ENCODE peak calls at places on chromosomes 3 and 15, in nine cellular contexts. E is hepatocyte, Q is SK-N-SH, B is GM23248, O is HCT116, T is GM23338, H is MM.1S, W is neural progenitor cell, J is PC-3. Z is an unnamed sample. For H4K20me1, the result is how much of the 10 kb centered on the place peaks cover.

GRCh38 chr3:34882764-34883163 is 756.6 kb upstream of the ARPP21 start:
- DNase-seq in E (no peak), Q (peak), B (no peak), O (no peak), T (peak), H (no peak), W (no peak), J (no peak), Z (peak)

GRCh38 chr15:33907326-33907725 is 61.0 kb upstream of the CHRM5 start:
- DNase-seq in E (no peak), Q (no peak), B (peak), O (no peak), T (no peak), H (no peak), W (no peak), J (no peak), Z (no peak)

GRCh38 chr3:118628704-118629341 is 405.8 kb downstream of the IGSF11 start:
- DNase-seq in E (peak), Q (peak), B (peak), O (peak), T (peak), H (peak), W (peak), J (peak), Z (peak)

GRCh38 chr15:45234562-45235235 is 17.3 kb upstream of the SLC28A2 start:
- DNase-seq in E (no peak), Q (no peak), B (no peak), O (no peak), T (no peak), H (no peak), W (no peak), J (no peak), Z (peak)

GRCh38 chr3:157081681-157082210 is 78.2 kb downstream of the CCNL1 start:
- DNase-seq in E (peak), Q (peak), B (peak), O (peak), T (peak), H (peak), W (peak), J (peak), Z (peak)

GRCh38 chr3:98003306-98003969 is 31.2 kb upstream of the RIOX2 start:
- DNase-seq in E (no peak), Q (no peak), B (no peak), O (no peak), T (no peak), H (peak), W (no peak), J (no peak), Z (peak)

GRCh38 chr3:31508452-31509146 is 24.1 kb upstream of the STT3B start:
- DNase-seq in E (no peak), Q (no peak), B (no peak), O (no peak), T (no peak), H (no peak), W (no peak), J (no peak), Z (no peak)

GRCh38 chr15:52527898-52528464 is 699 bp downstream of the MYO5A start:
- DNase-seq in E (peak), Q (peak), B (peak), O (no peak), T (peak), H (peak), W (peak), J (peak), Z (peak)

GRCh38 chr15:76730262-76730661 is 174.9 kb downstream of the SCAPER start:
- DNase-seq in E (no peak), Q (no peak), B (peak), O (no peak), T (no peak), H (no peak), W (no peak), J (no peak), Z (no peak)

GRCh38 chr3:115691964-115692363 is 68.7 kb downstream of the GAP43 start:
- DNase-seq in E (no peak), Q (no peak), B (no peak), O (no peak), T (no peak), H (no peak), W (no peak), J (no peak), Z (no peak)
- TF ChIP-seq EZH2phosphoT487 in E (no peak), Q (no peak), B (no peak), O (no peak), T (no peak), H (no peak), W (no peak), J (no peak), Z (no peak)

DNA sequence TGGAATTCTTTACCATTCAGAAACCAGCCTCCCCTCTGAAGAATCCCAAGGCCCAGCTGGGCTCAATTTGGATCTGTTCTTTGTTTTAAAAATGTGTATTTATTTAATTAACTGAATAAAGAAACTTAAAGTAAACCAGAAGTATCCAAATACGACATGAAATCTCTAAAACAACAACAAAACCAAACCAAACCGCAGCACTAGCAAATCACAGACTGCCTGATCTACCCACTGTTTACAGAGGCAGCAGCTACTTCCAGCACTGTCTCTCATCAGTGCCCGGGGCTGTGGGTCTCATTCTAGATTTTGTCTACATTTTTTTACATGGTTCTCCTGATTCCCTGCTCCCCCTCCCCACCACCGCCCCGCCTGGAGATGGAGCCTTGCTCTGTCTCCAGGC is 2.3 kb downstream of the FLNB start:
- DNase-seq in E (peak), Q (peak), B (peak), O (no peak), T (no peak), H (no peak), W (no peak), J (no peak), Z (no peak)
- H4K20me1 ChIP-seq in E (under half), Q (under half), B (under half), O (under half), T (under half), H (under half), W (under half), J (half or more), Z (under half)

GRCh38 chr3:123660900-123661299 is 76.0 kb upstream of the HACD2 start:
- DNase-seq in E (peak), Q (peak), B (peak), O (no peak), T (no peak), H (no peak), W (no peak), J (peak), Z (no peak)
- TF ChIP-seq EZH2phosphoT487 in E (no peak), Q (no peak), B (no peak), O (no peak), T (no peak), H (no peak), W (no peak), J (no peak), Z (no peak)

GRCh38 chr15:38547255-38547997 is 17.2 kb downstream of the RASGRP1 start:
- DNase-seq in E (no peak), Q (no peak), B (peak), O (no peak), T (no peak), H (no peak), W (no peak), J (no peak), Z (no peak)
- H4K20me1 ChIP-seq in E (under half), Q (under half), B (under half), O (under half), T (under half), H (under half), W (under half), J (under half), Z (under half)

GRCh38 chr3:136311256-136311655 is 61.1 kb downstream of the PCCB start:
- DNase-seq in E (no peak), Q (no peak), B (no peak), O (no peak), T (no peak), H (no peak), W (no peak), J (no peak), Z (no peak)

DNA sequence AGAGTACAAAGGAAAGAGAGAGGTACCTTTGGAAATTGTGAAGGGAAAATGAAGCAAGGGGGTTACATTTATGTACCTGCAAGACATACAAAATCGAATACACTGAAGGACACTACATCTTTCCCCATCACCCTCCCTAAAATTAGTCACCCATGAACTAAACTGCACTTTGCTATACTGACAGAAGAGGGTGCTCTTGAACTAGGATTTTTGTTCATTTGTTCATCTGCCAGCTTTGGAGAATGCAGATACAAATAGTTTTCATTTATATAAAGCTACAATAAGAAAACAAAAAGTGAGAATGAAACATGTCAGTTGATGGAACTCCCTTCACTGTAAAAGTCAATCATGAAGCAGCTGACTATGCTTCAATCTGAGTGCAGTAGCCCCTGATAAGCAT is 55.7 kb downstream of the PCCB start:
- DNase-seq in E (no peak), Q (no peak), B (peak), O (peak), T (peak), H (peak), W (no peak), J (no peak), Z (peak)
- TF ChIP-seq EZH2phosphoT487 in E (no peak), Q (no peak), B (no peak), O (no peak), T (no peak), H (no peak), W (no peak), J (no peak), Z (no peak)

GRCh38 chr15:50425219-50425618 is 1.0 kb downstream of the USP8 start:
- DNase-seq in E (no peak), Q (no peak), B (peak), O (no peak), T (peak), H (no peak), W (peak), J (no peak), Z (no peak)

GRCh38 chr15:50424066-50424890 is at the start of gene USP8:
- DNase-seq in E (peak), Q (peak), B (peak), O (peak), T (peak), H (peak), W (peak), J (peak), Z (peak)

GRCh38 chr15:50431204-50431603 is 7.0 kb downstream of the USP8 start:
- DNase-seq in E (no peak), Q (no peak), B (peak), O (no peak), T (no peak), H (no peak), W (no peak), J (peak), Z (no peak)

DNA sequence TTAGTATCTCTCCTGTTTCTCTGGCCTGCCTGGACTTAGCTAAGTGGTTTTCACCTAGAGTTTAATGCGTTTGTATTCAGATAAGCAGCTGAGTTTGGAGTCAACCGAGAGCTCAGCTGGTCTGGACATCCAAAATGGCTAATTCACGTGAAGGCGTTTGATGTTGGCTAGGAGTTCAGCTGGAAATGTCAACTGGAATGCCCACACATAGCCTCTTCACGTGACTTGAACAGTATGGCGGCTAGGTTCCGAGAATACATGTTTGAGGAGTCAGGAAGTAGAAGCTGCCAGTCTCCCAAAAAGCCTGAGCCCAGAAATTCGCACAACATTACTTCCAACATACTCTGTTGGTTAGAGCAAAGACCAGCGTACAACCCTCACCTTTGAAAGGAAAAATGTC is 2.2 kb downstream of the USP8 start:
- DNase-seq in E (no peak), Q (no peak), B (no peak), O (no peak), T (no peak), H (no peak), W (no peak), J (no peak), Z (no peak)
- H4K20me1 ChIP-seq in E (under half), Q (under half), B (under half), O (under half), T (under half), H (under half), W (under half), J (under half), Z (under half)

GRCh38 chr3:23888617-23889228 is 28.1 kb downstream of the NKIRAS1 start:
- DNase-seq in E (peak), Q (no peak), B (peak), O (peak), T (peak), H (peak), W (no peak), J (peak), Z (peak)
- TF ChIP-seq EZH2phosphoT487 in E (no peak), Q (no peak), B (no peak), O (no peak), T (no peak), H (no peak), W (no peak), J (no peak), Z (no peak)

GRCh38 chr3:50179710-50180109 is 11.7 kb upstream of the GNAT1 start:
- DNase-seq in E (no peak), Q (no peak), B (no peak), O (no peak), T (no peak), H (no peak), W (no peak), J (no peak), Z (no peak)
- H4K20me1 ChIP-seq in E (under half), Q (under half), B (under half), O (under half), T (under half), H (under half), W (under half), J (under half), Z (under half)